ENCODE peak calls at places on chromosomes 11 and 22, in five cellular contexts. D, E, C, K and V are unnamed samples.

GRCh38 chr11:61978703-61979661 is 11.5 kb upstream of the FTH1 start:
- DNase-seq in D (peak; percentile 50), E (no peak), C (peak; percentile 68), K (no peak), V (peak; percentile 55)

GRCh38 chr22:36325163-36326031 is 62.4 kb downstream of the MYH9 start:
- DNase-seq in D (no peak), E (peak; percentile 80), C (peak; percentile 97), K (peak; percentile 86), V (peak; percentile 93)

GRCh38 chr22:49656291-49656851 is 171.3 kb downstream of the BRD1 start:
- DNase-seq in D (no peak), E (no peak), C (no peak), K (no peak), V (no peak)

GRCh38 chr22:19105867-19106802 is 16.1 kb downstream of the DGCR2 start:
- DNase-seq in D (no peak), E (no peak), C (no peak), K (no peak), V (no peak)

GRCh38 chr22:46219650-46220049 is 30.4 kb downstream of the CDPF1 start:
- DNase-seq in D (no peak), E (no peak), C (no peak), K (no peak), V (peak; percentile 81)

GRCh38 chr11:47220401-47220821 is 5.6 kb downstream of the DDB2 start:
- DNase-seq in D (no peak), E (no peak), C (peak; percentile 86), K (peak; percentile 82), V (no peak)

GRCh38 chr22:17853066-17853465 is 78.8 kb upstream of the BID start:
- DNase-seq in D (no peak), E (no peak), C (no peak), K (no peak), V (no peak)

GRCh38 chr11:128323381-128323780 is 264.0 kb downstream of the ETS1 start:
- DNase-seq in D (no peak), E (no peak), C (peak; percentile 51), K (peak; percentile 48), V (peak; percentile 54)

GRCh38 chr11:90717522-90717921 is 494.7 kb upstream of the CHORDC1 start:
- DNase-seq in D (no peak), E (no peak), C (no peak), K (no peak), V (no peak)

GRCh38 chr11:5689551-5689983 is at the start of gene TRIM22:
- DNase-seq in D (no peak), E (peak; percentile 58), C (peak; percentile 62), K (peak; percentile 71), V (peak; percentile 78)

GRCh38 chr11:952406-953385 is 27.0 kb downstream of the AP2A2 start:
- DNase-seq in D (peak; percentile 68), E (peak; percentile 86), C (peak; percentile 21), K (peak; percentile 67), V (peak; percentile 95)

GRCh38 chr11:81092517-81092916 is 1641.1 kb downstream of the FAM181B start:
- DNase-seq in D (no peak), E (no peak), C (no peak), K (no peak), V (peak; percentile 30)

GRCh38 chr11:79465160-79465559 is 24.3 kb upstream of the TENM4 start:
- DNase-seq in D (no peak), E (no peak), C (no peak), K (no peak), V (no peak)

GRCh38 chr11:124758355-124759267 is 3.5 kb downstream of the ESAM start:
- DNase-seq in D (peak; percentile 90), E (peak; percentile 94), C (peak; percentile 61), K (peak; percentile 44), V (peak; percentile 85)

GRCh38 chr11:20021771-20022362 is 138.4 kb downstream of the DBX1 start:
- DNase-seq in D (no peak), E (no peak), C (no peak), K (no peak), V (no peak)

GRCh38 chr22:38221908-38222796 is 20.4 kb downstream of the MAFF start:
- DNase-seq in D (no peak), E (no peak), C (no peak), K (no peak), V (no peak)

GRCh38 chr11:110763249-110764011 is 51.2 kb upstream of the ARHGAP20 start:
- DNase-seq in D (no peak), E (peak; percentile 68), C (peak; percentile 86), K (peak; percentile 80), V (no peak)

GRCh38 chr11:12508151-12508740 is 130.9 kb downstream of the PARVA start:
- DNase-seq in D (no peak), E (no peak), C (peak; percentile 78), K (peak; percentile 75), V (no peak)

GRCh38 chr11:107844041-107844440 is 14.5 kb downstream of the SLC35F2 start:
- DNase-seq in D (no peak), E (no peak), C (no peak), K (peak; percentile 52), V (no peak)

GRCh38 chr11:324131-324530 is 3.5 kb upstream of the IFITM3 start:
- DNase-seq in D (no peak), E (no peak), C (no peak), K (no peak), V (no peak)

GRCh38 chr22:47327241-47327640 is 564.8 kb downstream of the TBC1D22A start:
- DNase-seq in D (no peak), E (no peak), C (no peak), K (no peak), V (no peak)

GRCh38 chr11:85941380-85941973 is 86.3 kb downstream of the CCDC83 start:
- DNase-seq in D (no peak), E (peak; percentile 39), C (peak; percentile 80), K (peak; percentile 74), V (peak; percentile 54)

GRCh38 chr11:34512810-34513673 is 552 bp downstream of the ELF5 start:
- DNase-seq in D (peak; percentile 75), E (peak; percentile 57), C (peak; percentile 52), K (peak; percentile 54), V (peak; percentile 59)

GRCh38 chr22:23716811-23717801 is 26.3 kb downstream of the RGL4 start:
- DNase-seq in D (peak; percentile 93), E (peak; percentile 89), C (peak; percentile 89), K (peak; percentile 85), V (peak; percentile 84)

GRCh38 chr11:23123766-23124165 is 263.5 kb upstream of the CCDC179 start:
- DNase-seq in D (no peak), E (no peak), C (peak; percentile 36), K (peak; percentile 51), V (peak; percentile 27)
- H3K27ac ChIP-seq in D (no peak overlapping the region), E (no peak overlapping the region), C (no peak overlapping the region), K (peak overlapping the region; percentile 22), V (no peak overlapping the region)

DNA sequence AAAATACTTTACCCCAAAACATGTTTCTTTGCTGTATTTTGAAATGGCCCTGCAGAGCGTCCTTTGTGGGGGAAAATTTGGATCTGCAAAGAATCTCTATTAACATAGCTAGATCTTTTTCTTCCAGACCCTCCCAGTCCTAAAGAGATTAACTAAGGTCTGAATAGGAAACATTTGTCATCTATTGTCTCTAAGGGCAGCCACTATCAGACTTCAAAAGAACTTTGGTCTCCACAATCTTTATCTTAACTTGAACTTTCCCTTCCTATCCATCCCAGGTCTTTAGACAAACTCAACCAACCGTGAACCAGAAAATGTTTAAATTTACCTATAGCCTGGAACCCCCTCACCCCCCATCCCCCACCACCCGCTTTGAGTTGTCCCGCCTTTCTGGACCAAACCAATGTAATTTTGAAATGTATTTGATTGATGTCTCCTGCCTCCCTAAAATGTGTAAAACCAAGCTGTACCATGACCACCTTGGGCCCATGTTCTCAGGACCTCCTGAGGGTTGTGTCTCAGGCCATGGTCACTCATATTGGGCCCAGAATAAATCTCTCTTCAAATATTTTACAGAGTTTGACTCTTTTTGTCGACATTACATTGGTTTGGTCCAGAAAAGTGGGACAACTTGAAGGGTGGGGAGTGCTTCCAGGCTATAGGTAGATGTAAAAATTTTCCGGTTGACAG is 3.5 kb upstream of the KRTAP5-9 start:
- DNase-seq in D (no peak), E (no peak), C (no peak), K (no peak), V (peak; percentile 43)
- H3K4me1 ChIP-seq in D (no peaks in the 10 kb centered on the region), E (no peaks in the 10 kb centered on the region), C (no peaks in the 10 kb centered on the region), K (no peaks in the 10 kb centered on the region), V (peaks cover 4% of the 10 kb centered on the region)

GRCh38 chr22:21055564-21055834 is 9.8 kb downstream of the LRRC74B start:
- DNase-seq in D (no peak), E (no peak), C (no peak), K (no peak), V (no peak)
- H3K4me3 ChIP-seq in D (no peak overlapping the region), E (no peak overlapping the region), C (no peak overlapping the region), K (no peak overlapping the region), V (no peak overlapping the region)

DNA sequence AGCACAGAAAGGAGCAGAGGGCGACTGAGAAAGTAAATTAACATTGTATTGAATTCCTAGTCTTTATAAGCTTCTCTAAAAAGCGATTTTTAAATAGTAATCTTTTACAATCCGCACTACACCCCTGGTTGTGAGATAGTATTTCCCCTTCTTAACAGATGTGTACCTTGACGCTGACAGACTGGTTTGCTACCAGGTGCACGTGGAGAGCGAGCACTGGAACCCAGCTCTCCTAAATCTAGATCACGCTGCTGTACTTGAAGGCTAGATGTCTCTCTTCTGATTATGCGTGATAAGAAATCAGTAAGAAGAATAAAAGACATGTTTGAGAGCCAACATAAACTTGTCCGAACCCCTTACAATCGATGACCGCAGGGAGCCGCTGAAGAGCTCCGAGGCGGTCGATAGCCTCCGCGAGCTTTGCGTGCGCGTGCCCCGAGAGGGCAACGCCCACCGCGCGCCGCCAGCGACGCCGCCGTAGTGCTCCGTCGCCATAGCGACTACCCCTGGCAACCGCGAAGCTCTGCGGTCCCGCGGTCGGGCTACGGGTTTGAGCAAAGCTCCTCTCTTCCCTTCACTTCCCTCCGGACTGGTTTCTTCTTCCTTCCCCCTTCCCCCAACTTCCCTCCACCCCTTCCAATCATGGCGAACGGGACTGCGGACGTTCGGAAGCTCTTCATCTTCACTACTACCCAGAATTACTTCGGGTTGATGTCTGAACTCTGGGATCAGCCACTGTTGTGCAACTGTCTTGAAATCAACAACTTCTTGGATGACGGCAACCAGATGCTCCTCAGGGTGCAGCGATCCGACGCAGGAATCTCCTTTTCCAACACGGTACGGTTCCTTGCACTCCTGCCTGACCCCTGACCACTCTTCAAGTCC is at the start of gene DYNC2H1:
- DNase-seq in D (peak; percentile 94), E (peak; percentile 86), C (peak; percentile 94), K (peak; percentile 91), V (peak; percentile 85)
- H3K27ac ChIP-seq in D (peak within 1 kb of the TSS; percentile 9), E (peak within 1 kb of the TSS; percentile 35), C (peak within 1 kb of the TSS; percentile 94), K (peak within 1 kb of the TSS; percentile 79), V (peak within 1 kb of the TSS; percentile 73)

GRCh38 chr11:119375629-119376196 is 5.8 kb downstream of the USP2 start:
- DNase-seq in D (no peak), E (peak; percentile 58), C (peak; percentile 95), K (peak; percentile 86), V (no peak)
- H3K4me1 ChIP-seq in D (peaks cover 6% of the 10 kb centered on the region), E (peaks cover 2% of the 10 kb centered on the region), C (peaks cover 32% of the 10 kb centered on the region), K (peaks cover 26% of the 10 kb centered on the region), V (peaks cover 6% of the 10 kb centered on the region)